ENCODE peak calls at places on chromosomes 4 and X, in nine cellular contexts. One of them, this sample, is unnamed. For H3K36me3, the result is how much of the 10 kb centered on the place peaks cover.

GRCh38 chr4:77776182-77777134 is 42.7 kb downstream of the CNOT6L start:
- DNase-seq in adrenal gland: no peak
- DNase-seq in stomach: no peak
- DNase-seq in esophagus squamous epithelium: no peak
- DNase-seq in tibial nerve: no peak
- DNase-seq in IMR-90: peak
- DNase-seq in HCT116: no peak
- DNase-seq in heart left ventricle: no peak
- DNase-seq in sigmoid colon: no peak
- DNase-seq in this sample: no peak

GRCh38 chrX:20237864-20238263 is 28.8 kb downstream of the RPS6KA3 start:
- DNase-seq in tibial nerve: no peak
- DNase-seq in adrenal gland: no peak
- DNase-seq in HCT116: no peak
- DNase-seq in IMR-90: peak
- DNase-seq in esophagus squamous epithelium: no peak
- DNase-seq in sigmoid colon: no peak
- DNase-seq in heart left ventricle: no peak
- DNase-seq in stomach: no peak
- DNase-seq in this sample: no peak

GRCh38 chrX:87517571-87518141 is at the start of gene KLHL4:
- DNase-seq in sigmoid colon: no peak
- DNase-seq in HCT116: no peak
- DNase-seq in stomach: no peak
- DNase-seq in esophagus squamous epithelium: no peak
- DNase-seq in adrenal gland: peak
- DNase-seq in IMR-90: peak
- DNase-seq in heart left ventricle: peak
- DNase-seq in tibial nerve: no peak
- DNase-seq in this sample: peak

GRCh38 chr4:53355919-53356521 is 9.8 kb downstream of the SCFD2 start:
- DNase-seq in sigmoid colon: no peak
- DNase-seq in tibial nerve: no peak
- DNase-seq in esophagus squamous epithelium: no peak
- DNase-seq in adrenal gland: no peak
- DNase-seq in IMR-90: no peak
- DNase-seq in heart left ventricle: no peak
- DNase-seq in stomach: no peak
- DNase-seq in HCT116: no peak
- DNase-seq in this sample: no peak

GRCh38 chrX:134760671-134761070 is 102.4 kb upstream of the PLAC1 start:
- DNase-seq in sigmoid colon: no peak
- DNase-seq in tibial nerve: no peak
- DNase-seq in IMR-90: no peak
- DNase-seq in heart left ventricle: no peak
- DNase-seq in stomach: no peak
- DNase-seq in esophagus squamous epithelium: no peak
- DNase-seq in adrenal gland: no peak
- DNase-seq in HCT116: no peak
- DNase-seq in this sample: no peak

GRCh38 chrX:34629572-34629971 is 27.5 kb downstream of the TMEM47 start:
- DNase-seq in adrenal gland: no peak
- DNase-seq in IMR-90: no peak
- DNase-seq in sigmoid colon: no peak
- DNase-seq in esophagus squamous epithelium: no peak
- DNase-seq in tibial nerve: no peak
- DNase-seq in stomach: no peak
- DNase-seq in heart left ventricle: no peak
- DNase-seq in HCT116: no peak
- DNase-seq in this sample: no peak

GRCh38 chrX:45824471-45824870 is 623.8 kb upstream of the DIPK2B start:
- DNase-seq in sigmoid colon: no peak
- DNase-seq in adrenal gland: peak
- DNase-seq in esophagus squamous epithelium: no peak
- DNase-seq in IMR-90: peak
- DNase-seq in heart left ventricle: no peak
- DNase-seq in stomach: no peak
- DNase-seq in tibial nerve: no peak
- DNase-seq in HCT116: peak
- DNase-seq in this sample: peak

GRCh38 chr4:8643986-8644385 is 51.4 kb downstream of the CPZ start:
- DNase-seq in esophagus squamous epithelium: no peak
- DNase-seq in HCT116: no peak
- DNase-seq in heart left ventricle: peak
- DNase-seq in sigmoid colon: peak
- DNase-seq in stomach: peak
- DNase-seq in tibial nerve: no peak
- DNase-seq in adrenal gland: no peak
- DNase-seq in IMR-90: no peak
- DNase-seq in this sample: no peak

GRCh38 chr4:3656441-3657376 is 109.5 kb upstream of the ADRA2C start:
- DNase-seq in heart left ventricle: no peak
- DNase-seq in IMR-90: no peak
- DNase-seq in esophagus squamous epithelium: no peak
- DNase-seq in adrenal gland: no peak
- DNase-seq in sigmoid colon: no peak
- DNase-seq in tibial nerve: no peak
- DNase-seq in stomach: no peak
- DNase-seq in HCT116: no peak
- DNase-seq in this sample: no peak

GRCh38 chrX:112687189-112687691 is 7.5 kb upstream of the LHFPL1 start:
- DNase-seq in tibial nerve: no peak
- DNase-seq in IMR-90: peak
- DNase-seq in esophagus squamous epithelium: no peak
- DNase-seq in adrenal gland: no peak
- DNase-seq in sigmoid colon: no peak
- DNase-seq in heart left ventricle: no peak
- DNase-seq in stomach: no peak
- DNase-seq in HCT116: no peak
- DNase-seq in this sample: no peak

GRCh38 chr4:84803720-84804119 is 162.8 kb downstream of the WDFY3 start:
- DNase-seq in sigmoid colon: no peak
- DNase-seq in HCT116: no peak
- DNase-seq in stomach: no peak
- DNase-seq in heart left ventricle: no peak
- DNase-seq in esophagus squamous epithelium: no peak
- DNase-seq in IMR-90: peak
- DNase-seq in adrenal gland: no peak
- DNase-seq in tibial nerve: no peak
- DNase-seq in this sample: no peak

GRCh38 chr4:20426028-20426427 is 174.3 kb downstream of the SLIT2 start:
- DNase-seq in adrenal gland: no peak
- DNase-seq in heart left ventricle: no peak
- DNase-seq in IMR-90: no peak
- DNase-seq in sigmoid colon: no peak
- DNase-seq in tibial nerve: no peak
- DNase-seq in esophagus squamous epithelium: no peak
- DNase-seq in HCT116: no peak
- DNase-seq in stomach: no peak
- DNase-seq in this sample: no peak

GRCh38 chrX:139720136-139720535 is 12.2 kb upstream of the MCF2 start:
- DNase-seq in stomach: no peak
- DNase-seq in sigmoid colon: no peak
- DNase-seq in heart left ventricle: no peak
- DNase-seq in HCT116: no peak
- DNase-seq in esophagus squamous epithelium: no peak
- DNase-seq in adrenal gland: no peak
- DNase-seq in IMR-90: peak
- DNase-seq in tibial nerve: no peak
- DNase-seq in this sample: no peak

GRCh38 chrX:1026263-1027015 is 186.0 kb downstream of the CRLF2 start:
- DNase-seq in esophagus squamous epithelium: no peak
- DNase-seq in heart left ventricle: no peak
- DNase-seq in adrenal gland: no peak
- DNase-seq in HCT116: no peak
- DNase-seq in sigmoid colon: no peak
- DNase-seq in tibial nerve: no peak
- DNase-seq in IMR-90: no peak
- DNase-seq in stomach: no peak
- DNase-seq in this sample: no peak

GRCh38 chrX:153670748-153671588 is 2.6 kb downstream of the PNCK start:
- DNase-seq in sigmoid colon: peak
- DNase-seq in adrenal gland: peak
- DNase-seq in tibial nerve: no peak
- DNase-seq in esophagus squamous epithelium: no peak
- DNase-seq in heart left ventricle: no peak
- DNase-seq in HCT116: no peak
- DNase-seq in stomach: no peak
- DNase-seq in IMR-90: no peak
- DNase-seq in this sample: no peak

GRCh38 chr4:16227462-16227868 is 1.2 kb upstream of the TAPT1 start:
- DNase-seq in IMR-90: peak
- DNase-seq in stomach: peak
- DNase-seq in esophagus squamous epithelium: no peak
- DNase-seq in sigmoid colon: peak
- DNase-seq in tibial nerve: no peak
- DNase-seq in HCT116: no peak
- DNase-seq in adrenal gland: peak
- DNase-seq in heart left ventricle: peak
- DNase-seq in this sample: peak

GRCh38 chr4:187108846-187109245 is 385.2 kb upstream of the FAT1 start:
- DNase-seq in HCT116: no peak
- DNase-seq in stomach: no peak
- DNase-seq in esophagus squamous epithelium: no peak
- DNase-seq in tibial nerve: no peak
- DNase-seq in sigmoid colon: no peak
- DNase-seq in IMR-90: no peak
- DNase-seq in heart left ventricle: no peak
- DNase-seq in adrenal gland: no peak
- DNase-seq in this sample: no peak

GRCh38 chr4:37767546-37767945 is 58.9 kb upstream of the PGM2 start:
- DNase-seq in stomach: peak
- DNase-seq in sigmoid colon: peak
- DNase-seq in tibial nerve: peak
- DNase-seq in IMR-90: peak
- DNase-seq in esophagus squamous epithelium: no peak
- DNase-seq in heart left ventricle: peak
- DNase-seq in adrenal gland: peak
- DNase-seq in HCT116: no peak
- DNase-seq in this sample: peak

GRCh38 chr4:82223715-82224114 is 150.1 kb downstream of the HNRNPD start:
- DNase-seq in HCT116: no peak
- DNase-seq in tibial nerve: no peak
- DNase-seq in heart left ventricle: peak
- DNase-seq in sigmoid colon: peak
- DNase-seq in esophagus squamous epithelium: no peak
- DNase-seq in IMR-90: no peak
- DNase-seq in stomach: no peak
- DNase-seq in adrenal gland: peak
- DNase-seq in this sample: no peak

GRCh38 chrX:12955882-12956703 is 18.8 kb upstream of the TMSB4X start:
- DNase-seq in heart left ventricle: peak
- DNase-seq in sigmoid colon: no peak
- DNase-seq in tibial nerve: no peak
- DNase-seq in stomach: peak
- DNase-seq in adrenal gland: peak
- DNase-seq in IMR-90: peak
- DNase-seq in esophagus squamous epithelium: peak
- DNase-seq in HCT116: peak
- DNase-seq in this sample: no peak

GRCh38 chrX:49163555-49164419 is 1.2 kb downstream of the MAGIX start:
- DNase-seq in heart left ventricle: peak
- DNase-seq in adrenal gland: peak
- DNase-seq in tibial nerve: peak
- DNase-seq in sigmoid colon: peak
- DNase-seq in esophagus squamous epithelium: no peak
- DNase-seq in IMR-90: peak
- DNase-seq in stomach: peak
- DNase-seq in HCT116: peak
- DNase-seq in this sample: peak
- TF ChIP-seq POLR2A in heart left ventricle: peak
- TF ChIP-seq POLR2A in adrenal gland: peak
- TF ChIP-seq POLR2A in tibial nerve: peak
- TF ChIP-seq POLR2A in sigmoid colon: no peak
- TF ChIP-seq POLR2A in esophagus squamous epithelium: peak
- TF ChIP-seq POLR2A in IMR-90: no peak
- TF ChIP-seq POLR2A in stomach: no peak
- TF ChIP-seq POLR2A in HCT116: peak
- TF ChIP-seq POLR2A in this sample: peak

DNA sequence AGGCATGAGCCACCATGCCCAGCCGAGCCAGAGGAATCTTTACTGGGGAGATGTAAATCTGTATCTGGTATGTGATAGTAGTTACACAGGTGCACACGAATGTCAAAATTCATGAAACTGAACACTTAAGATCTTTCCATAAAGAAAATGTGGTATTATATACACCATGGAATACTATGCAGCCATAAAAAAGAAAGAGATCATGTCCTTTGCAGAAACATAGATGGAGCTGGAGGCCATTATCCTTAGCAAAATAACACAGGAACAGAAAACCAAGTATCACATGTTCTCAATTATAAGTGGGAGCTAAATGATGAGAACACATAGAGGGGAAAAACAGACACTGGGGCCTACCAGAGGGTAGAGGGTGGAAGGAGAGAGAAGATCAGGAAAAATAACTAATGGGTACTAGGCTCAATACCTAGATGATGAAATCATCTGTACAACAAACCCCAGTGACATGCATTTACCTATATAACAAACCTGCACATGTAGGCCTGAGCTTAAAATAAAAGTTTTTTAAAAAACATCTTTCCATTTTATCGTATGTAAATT is 7.8 kb downstream of the TMEM156 start:
- DNase-seq in heart left ventricle: no peak
- DNase-seq in IMR-90: no peak
- DNase-seq in tibial nerve: no peak
- DNase-seq in HCT116: no peak
- DNase-seq in stomach: no peak
- DNase-seq in adrenal gland: no peak
- DNase-seq in sigmoid colon: no peak
- DNase-seq in esophagus squamous epithelium: no peak
- DNase-seq in this sample: no peak
- H3K36me3 ChIP-seq in heart left ventricle: under half
- H3K36me3 ChIP-seq in IMR-90: under half
- H3K36me3 ChIP-seq in tibial nerve: under half
- H3K36me3 ChIP-seq in HCT116: under half
- H3K36me3 ChIP-seq in stomach: under half
- H3K36me3 ChIP-seq in adrenal gland: under half
- H3K36me3 ChIP-seq in sigmoid colon: under half
- H3K36me3 ChIP-seq in esophagus squamous epithelium: under half
- H3K36me3 ChIP-seq in this sample: under half

DNA sequence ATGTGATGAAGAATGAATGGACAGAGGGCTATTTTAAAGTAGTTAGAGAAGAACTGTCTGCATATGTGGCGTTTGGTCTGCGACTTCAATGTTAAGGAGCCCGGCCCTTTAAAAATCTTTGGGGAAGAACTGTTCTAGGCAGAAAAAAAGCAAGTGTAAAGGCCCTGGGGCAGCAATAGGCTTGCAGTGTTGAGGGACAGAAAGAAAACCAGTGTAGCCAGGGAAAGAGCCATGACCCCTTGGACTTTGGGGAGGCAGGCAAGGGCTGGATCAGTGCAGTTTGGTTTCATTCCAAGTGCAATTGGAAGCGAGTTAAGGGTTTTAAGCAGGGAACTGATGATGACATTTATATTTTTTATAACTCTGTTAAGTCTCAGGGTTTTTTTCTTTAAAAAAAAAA is 7.9 kb downstream of the GLA start:
- DNase-seq in adrenal gland: no peak
- DNase-seq in heart left ventricle: no peak
- DNase-seq in stomach: no peak
- DNase-seq in HCT116: no peak
- DNase-seq in tibial nerve: no peak
- DNase-seq in IMR-90: no peak
- DNase-seq in esophagus squamous epithelium: no peak
- DNase-seq in sigmoid colon: no peak
- DNase-seq in this sample: no peak
- TF ChIP-seq POLR2A in adrenal gland: no peak
- TF ChIP-seq POLR2A in heart left ventricle: no peak
- TF ChIP-seq POLR2A in stomach: no peak
- TF ChIP-seq POLR2A in HCT116: no peak
- TF ChIP-seq POLR2A in tibial nerve: no peak
- TF ChIP-seq POLR2A in IMR-90: no peak
- TF ChIP-seq POLR2A in esophagus squamous epithelium: no peak
- TF ChIP-seq POLR2A in sigmoid colon: no peak
- TF ChIP-seq POLR2A in this sample: no peak

GRCh38 chrX:85993539-85994197 is 53.7 kb downstream of the CHM start:
- DNase-seq in stomach: no peak
- DNase-seq in tibial nerve: no peak
- DNase-seq in esophagus squamous epithelium: no peak
- DNase-seq in HCT116: no peak
- DNase-seq in adrenal gland: no peak
- DNase-seq in sigmoid colon: no peak
- DNase-seq in heart left ventricle: no peak
- DNase-seq in IMR-90: peak
- DNase-seq in this sample: no peak
- H3K36me3 ChIP-seq in stomach: under half
- H3K36me3 ChIP-seq in tibial nerve: under half
- H3K36me3 ChIP-seq in esophagus squamous epithelium: under half
- H3K36me3 ChIP-seq in HCT116: under half
- H3K36me3 ChIP-seq in adrenal gland: under half
- H3K36me3 ChIP-seq in sigmoid colon: under half
- H3K36me3 ChIP-seq in heart left ventricle: under half
- H3K36me3 ChIP-seq in IMR-90: under half
- H3K36me3 ChIP-seq in this sample: under half